ENCODE peak calls at places on chromosomes 2 and 18, in five cellular contexts. N is posterior cingulate gyrus; J is fibroblast of mammary gland; W is naive thymus-derived CD4-positive, alpha-beta T cell; I is SK-N-SH. O is an unnamed sample.
A peak's percentile ranks its signal among the peaks of the same experiment; 100 is the strongest.

GRCh38 chr2:239224249-239224605 is 176.6 kb downstream of the HDAC4 start:
- DNase-seq in W (no peak), N (no peak), J (no peak), I (no peak), O (no peak)

GRCh38 chr2:217752714-217753459 is 249.9 kb downstream of the TNS1 start:
- DNase-seq in W (no peak), J (no peak), I (no peak), N (no peak), O (no peak)

GRCh38 chr2:157628282-157628531 is 457 bp downstream of the ACVR1C start:
- DNase-seq in W (no peak), N (no peak), J (no peak), I (no peak), O (no peak)

GRCh38 chr2:119744335-119744939 is 15.3 kb upstream of the PTPN4 start:
- DNase-seq in J (peak; percentile 49), W (no peak), I (no peak), N (no peak), O (no peak)

GRCh38 chr18:58314284-58314683 is 270.3 kb downstream of the NEDD4L start:
- DNase-seq in N (no peak), J (peak; percentile 97), I (no peak), W (no peak), O (no peak)

GRCh38 chr2:164504253-164504652 is 117.0 kb downstream of the GRB14 start:
- DNase-seq in J (no peak), N (no peak), I (no peak), W (no peak), O (peak; percentile 5)

GRCh38 chr2:26352892-26353291 is 6.3 kb upstream of the ADGRF3 start:
- DNase-seq in W (no peak), J (peak; percentile 69), N (no peak), I (no peak), O (no peak)

GRCh38 chr2:233147136-233147828 is 87.1 kb downstream of the INPP5D start:
- DNase-seq in J (no peak), W (no peak), N (no peak), I (no peak), O (no peak)

O was measured in Jurkat, Clone E6-1.